ENCODE peak calls at places on chromosomes 16 and 17, in ten cellular contexts. U is AG10803, I is lower leg skin, B is fibroblast of pulmonary artery, E is AG04450, F is heart left ventricle, N is osteoblast, C is tibial artery, S is tibial nerve, X is HCT116. V is an unnamed sample.
A peak's percentile ranks its signal among the peaks of the same experiment; 100 is the strongest.

GRCh38 chr16:85370881-85371651 is 242.1 kb upstream of the GSE1 start:
- DNase-seq in U (peak; percentile 61), I (peak; percentile 93), B (no peak), E (no peak), F (no peak), N (peak; percentile 95), C (peak; percentile 70), S (peak; percentile 31), X (no peak), V (no peak)

GRCh38 chr17:10612957-10613744 is 44.0 kb downstream of the MYH3 start:
- DNase-seq in U (peak; percentile 93), I (peak; percentile 26), B (peak; percentile 6), E (no peak), F (no peak), N (peak; percentile 48), C (no peak), S (no peak), X (no peak), V (no peak)

GRCh38 chr16:50245417-50246298 is 20.7 kb upstream of the ADCY7 start:
- DNase-seq in U (peak; percentile 82), I (peak; percentile 93), B (peak; percentile 42), E (no peak), F (peak; percentile 55), N (peak; percentile 99), C (peak; percentile 63), S (no peak), X (peak; percentile 39), V (no peak)

GRCh38 chr17:36657763-36658490 is 56.5 kb downstream of the MRM1 start:
- DNase-seq in U (no peak), I (no peak), B (peak; percentile 10), E (no peak), F (no peak), N (no peak), C (peak; percentile 24), S (no peak), X (no peak), V (peak; percentile 23)

GRCh38 chr17:20218231-20218630 is 209.1 kb downstream of the SPECC1 start:
- DNase-seq in U (no peak), I (no peak), B (no peak), E (no peak), F (no peak), N (no peak), C (no peak), S (no peak), X (no peak), V (no peak)

GRCh38 chr16:59164461-59164860 is 430.3 kb upstream of the GOT2 start:
- DNase-seq in U (no peak), I (no peak), B (no peak), E (no peak), F (peak; percentile 23), N (no peak), C (no peak), S (no peak), X (no peak), V (peak; percentile 5)

GRCh38 chr17:62950067-62950466 is 16.0 kb upstream of the TANC2 start:
- DNase-seq in U (peak; percentile 87), I (no peak), B (peak; percentile 93), E (no peak), F (peak; percentile 69), N (peak; percentile 81), C (no peak), S (no peak), X (no peak), V (no peak)

GRCh38 chr16:12159672-12160071 is 183.1 kb downstream of the SNX29 start:
- DNase-seq in U (no peak), I (no peak), B (no peak), E (no peak), F (no peak), N (no peak), C (no peak), S (no peak), X (no peak), V (no peak)

GRCh38 chr16:21264226-21265036 is 13.7 kb downstream of the CRYM start:
- DNase-seq in U (peak; percentile 17), I (no peak), B (no peak), E (no peak), F (peak; percentile 47), N (no peak), C (no peak), S (no peak), X (no peak), V (no peak)

GRCh38 chr17:17971431-17972125 is 622 bp downstream of the TOM1L2 start:
- DNase-seq in U (no peak), I (peak; percentile 90), B (no peak), E (no peak), F (peak; percentile 69), N (no peak), C (peak; percentile 25), S (peak; percentile 13), X (no peak), V (no peak)

GRCh38 chr16:26649646-26650045 is 417.1 kb upstream of the C16orf82 start:
- DNase-seq in U (no peak), I (no peak), B (no peak), E (no peak), F (no peak), N (no peak), C (no peak), S (no peak), X (no peak), V (no peak)

DNA sequence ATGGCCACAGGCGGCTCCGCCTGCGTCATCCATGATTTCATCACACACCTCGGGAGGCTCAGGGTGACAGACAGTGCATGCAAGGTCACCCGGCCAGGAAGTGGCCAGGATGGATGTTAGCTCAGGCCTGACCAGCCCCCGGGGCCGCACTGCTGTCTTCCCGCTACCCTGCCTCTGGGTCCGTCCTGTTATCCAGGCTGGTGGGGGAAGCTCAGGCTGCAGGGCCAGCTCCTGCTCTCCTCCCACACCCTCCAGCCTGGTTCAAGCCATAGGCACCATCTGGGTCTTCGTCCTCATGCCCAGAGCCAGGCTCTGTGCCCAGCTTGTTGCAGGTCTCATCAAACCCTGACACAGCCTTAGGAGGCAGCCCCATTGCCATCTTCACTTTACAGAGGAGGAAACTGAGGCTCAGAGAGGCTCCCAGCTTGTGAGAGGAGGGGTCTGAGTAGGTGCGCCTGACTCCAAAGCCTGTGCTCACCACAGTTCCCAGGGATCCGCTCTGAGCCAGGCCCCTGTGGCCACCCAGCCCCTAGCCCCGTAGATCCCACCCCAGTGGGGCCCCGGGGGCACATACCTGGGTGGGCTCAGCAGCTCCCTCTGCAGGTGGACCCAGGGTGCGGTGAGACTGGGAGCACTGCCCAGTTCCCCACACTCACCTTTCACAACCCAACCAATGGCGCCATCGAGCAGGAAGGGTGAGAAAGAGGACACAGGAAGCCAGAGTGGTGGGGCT is 414 bp upstream of the ADGRG3 start:
- DNase-seq in U (no peak), I (no peak), B (no peak), E (no peak), F (peak; percentile 40), N (peak; percentile 80), C (no peak), S (no peak), X (no peak), V (no peak)
- TF ChIP-seq CTCF in U (no peak), I (peak; percentile 21), B (no peak), E (no peak), F (peak; percentile 9), N (no peak), C (no peak), S (no peak), X (peak; percentile 55), V (peak; percentile 25)

GRCh38 chr17:81858170-81858966 is 2.0 kb downstream of the P4HB start:
- DNase-seq in U (no peak), I (no peak), B (no peak), E (no peak), F (no peak), N (peak; percentile 76), C (no peak), S (no peak), X (no peak), V (no peak)

GRCh38 chr17:81863123-81863675 is 2.9 kb upstream of the P4HB start:
- DNase-seq in U (peak; percentile 53), I (no peak), B (peak; percentile 33), E (no peak), F (no peak), N (peak; percentile 68), C (no peak), S (no peak), X (no peak), V (no peak)

GRCh38 chr17:81858967-81859905 is 1.1 kb downstream of the P4HB start:
- DNase-seq in U (peak; percentile 17), I (no peak), B (peak; percentile 33), E (no peak), F (no peak), N (peak; percentile 86), C (no peak), S (no peak), X (no peak), V (no peak)

GRCh38 chr17:81860756-81861568 is 627 bp upstream of the P4HB start:
- DNase-seq in U (peak; percentile 100), I (peak; percentile 100), B (peak; percentile 100), E (peak; percentile 100), F (peak; percentile 100), N (peak; percentile 100), C (peak; percentile 98), S (peak; percentile 97), X (peak; percentile 100), V (peak; percentile 97)

GRCh38 chr17:81859906-81860755 is at the start of gene P4HB:
- DNase-seq in U (no peak), I (no peak), B (no peak), E (no peak), F (no peak), N (peak; percentile 87), C (peak; percentile 54), S (no peak), X (no peak), V (peak; percentile 13)
- TF ChIP-seq CTCF in U (no peak), I (no peak), B (no peak), E (no peak), F (no peak), N (no peak), C (no peak), S (no peak), X (no peak), V (no peak)

DNA sequence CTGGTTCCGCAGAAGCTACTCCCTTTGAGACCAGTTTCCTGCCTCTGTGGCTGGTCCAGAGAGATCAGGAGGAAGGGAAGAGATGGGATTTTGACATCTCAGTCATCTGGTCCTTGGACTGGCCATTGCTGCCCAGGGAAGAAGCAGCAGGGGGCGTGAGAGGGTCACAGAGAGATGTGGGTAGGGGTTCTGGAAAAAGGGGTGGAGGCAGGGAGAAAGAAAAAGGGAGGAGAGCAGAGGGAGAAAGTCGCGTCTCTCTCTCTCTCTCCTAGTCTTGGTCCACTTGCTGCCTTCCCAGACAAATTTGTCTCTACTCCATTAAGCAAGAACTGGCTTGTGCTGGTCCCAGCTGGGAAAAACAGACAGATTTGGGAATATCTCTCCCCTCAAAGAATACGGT is 4.4 kb downstream of the SHBG start:
- DNase-seq in U (no peak), I (no peak), B (peak; percentile 64), E (no peak), F (peak; percentile 70), N (peak; percentile 86), C (no peak), S (peak; percentile 24), X (no peak), V (peak; percentile 83)
- TF ChIP-seq CTCF in U (peak; percentile 54), I (no peak), B (peak; percentile 77), E (peak; percentile 77), F (peak; percentile 45), N (peak; percentile 63), C (no peak), S (peak; percentile 39), X (peak; percentile 56), V (peak; percentile 62)

DNA sequence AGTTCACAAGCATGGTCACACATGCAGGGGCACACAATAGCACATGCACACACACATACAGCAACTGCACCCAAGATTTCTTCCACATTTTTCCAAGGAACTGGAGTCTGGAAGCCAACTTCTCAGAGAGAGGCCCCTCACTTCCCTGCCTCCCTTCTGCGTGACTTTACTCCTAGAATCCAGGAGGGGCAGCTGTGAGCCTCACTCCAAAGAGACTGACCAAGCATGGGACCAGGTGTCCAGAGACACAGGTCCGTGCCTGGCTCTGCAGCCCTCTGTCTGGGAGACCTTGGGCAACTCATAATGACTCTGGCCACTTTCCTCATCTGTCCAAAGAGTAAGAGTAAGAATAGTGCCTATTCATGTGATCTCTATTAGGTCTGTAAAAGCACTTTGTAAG is 104.7 kb upstream of the TMEM132E start:
- DNase-seq in U (no peak), I (no peak), B (no peak), E (no peak), F (no peak), N (no peak), C (no peak), S (no peak), X (no peak), V (no peak)
- TF ChIP-seq CTCF in U (no peak), I (no peak), B (no peak), E (no peak), F (no peak), N (no peak), C (no peak), S (no peak), X (peak; percentile 31), V (no peak)

V was measured in neural crest cell.